ENCODE peak calls at places on chromosomes 7 and 10, in seven cellular contexts. M is IMR-90, Q is testis, T is body of pancreas, R is A549, V is stomach, F is suprapubic skin. P is an unnamed sample.
A peak's percentile ranks its signal among the peaks of the same experiment; 100 is the strongest.

GRCh38 chr10:23196915-23197314 is 4.8 kb downstream of the PTF1A start:
- DNase-seq in T (no peak), M (no peak), V (no peak), F (no peak), Q (no peak), R (no peak), P (no peak)

GRCh38 chr7:27117687-27118491 is 12.7 kb downstream of the HOXA4 start:
- DNase-seq in V (no peak), T (no peak), Q (no peak), F (no peak), R (peak; percentile 59), M (peak; percentile 97), P (no peak)

GRCh38 chr10:126926568-126926967 is 21.3 kb downstream of the DOCK1 start:
- DNase-seq in R (no peak), Q (no peak), F (no peak), M (no peak), T (no peak), V (no peak), P (no peak)

GRCh38 chr10:85926986-85927385 is 439.6 kb downstream of the GRID1 start:
- DNase-seq in Q (no peak), F (no peak), T (no peak), V (no peak), M (no peak), R (no peak), P (no peak)

GRCh38 chr7:114874170-114874569 is 47.7 kb upstream of the MDFIC start:
- DNase-seq in M (no peak), V (no peak), R (no peak), T (no peak), F (no peak), Q (no peak), P (no peak)

GRCh38 chr10:72682626-72683025 is 9.3 kb upstream of the MCU start:
- DNase-seq in Q (no peak), V (no peak), R (peak; percentile 46), F (no peak), M (no peak), T (no peak), P (no peak)

GRCh38 chr7:117724898-117725297 is 148.3 kb downstream of the CTTNBP2 start:
- DNase-seq in M (no peak), V (no peak), R (no peak), T (no peak), F (no peak), Q (no peak), P (no peak)

GRCh38 chr7:77199008-77199966 is at the start of gene FGL2:
- DNase-seq in F (peak; percentile 85), Q (peak; percentile 67), T (peak; percentile 63), M (peak; percentile 67), V (peak; percentile 42), R (no peak), P (peak; percentile 75)

GRCh38 chr10:129730272-129730992 is 233.6 kb downstream of the EBF3 start:
- DNase-seq in V (no peak), M (no peak), Q (no peak), T (no peak), R (no peak), F (no peak), P (no peak)

GRCh38 chr7:27745064-27745583 is 5.2 kb downstream of the TAX1BP1 start:
- DNase-seq in T (peak; percentile 50), V (no peak), M (peak; percentile 84), Q (peak; percentile 71), F (no peak), R (peak; percentile 90), P (no peak)

GRCh38 chr10:95335933-95336699 is 45.3 kb upstream of the PDLIM1 start:
- DNase-seq in T (no peak), R (no peak), V (no peak), M (no peak), Q (no peak), F (no peak), P (no peak)

GRCh38 chr10:130499541-130499940 is 363.4 kb downstream of the GLRX3 start:
- DNase-seq in Q (no peak), T (no peak), R (no peak), V (no peak), M (no peak), F (no peak), P (no peak)

GRCh38 chr7:69656890-69657289 is 58.6 kb downstream of the AUTS2 start:
- DNase-seq in Q (peak; percentile 26), V (no peak), T (no peak), M (no peak), R (no peak), F (peak; percentile 75), P (no peak)

GRCh38 chr7:1122832-1123501 is 35.1 kb downstream of the GPER1 start:
- DNase-seq in M (no peak), V (no peak), Q (no peak), T (no peak), R (no peak), F (peak; percentile 56), P (no peak)

GRCh38 chr7:128045766-128046165 is 14.5 kb upstream of the LRRC4 start:
- DNase-seq in R (no peak), T (no peak), V (no peak), F (no peak), Q (no peak), M (peak; percentile 53), P (no peak)

GRCh38 chr7:1920266-1920681 is 250.2 kb downstream of the ELFN1 start:
- DNase-seq in V (no peak), F (no peak), R (no peak), M (no peak), Q (no peak), T (peak; percentile 35), P (peak; percentile 26)

GRCh38 chr10:688621-689426 is 644 bp downstream of the DIP2C start:
- DNase-seq in V (peak; percentile 45), F (no peak), R (peak; percentile 45), T (peak; percentile 28), Q (peak; percentile 54), M (peak; percentile 37), P (peak; percentile 36)

GRCh38 chr7:48154792-48155413 is 16.4 kb upstream of the ABCA13 start:
- DNase-seq in T (peak; percentile 57), M (peak; percentile 57), F (no peak), V (no peak), R (peak; percentile 66), Q (peak; percentile 41), P (peak; percentile 74)

GRCh38 chr7:116209561-116210070 is 723 bp upstream of the TES start:
- DNase-seq in M (peak; percentile 22), T (no peak), F (no peak), Q (no peak), V (no peak), R (no peak), P (no peak)

GRCh38 chr10:19634163-19634562 is 182.1 kb upstream of the PLXDC2 start:
- DNase-seq in M (no peak), Q (no peak), V (no peak), R (no peak), T (no peak), F (no peak), P (no peak)

GRCh38 chr7:135204271-135204872 is 7.0 kb downstream of the WDR91 start:
- DNase-seq in M (peak; percentile 93), T (no peak), F (no peak), Q (no peak), R (no peak), V (no peak), P (no peak)

GRCh38 chr10:44860811-44861751 is 50.1 kb upstream of the TMEM72 start:
- DNase-seq in F (no peak), R (peak; percentile 36), T (peak; percentile 20), Q (no peak), V (peak; percentile 13), M (peak; percentile 86), P (no peak)

GRCh38 chr7:51350195-51350896 is 33.7 kb upstream of the COBL start:
- DNase-seq in T (peak; percentile 37), V (peak; percentile 75), R (peak; percentile 69), M (no peak), F (no peak), Q (no peak), P (peak; percentile 59)

GRCh38 chr10:96585726-96586418 is 940 bp downstream of the TM9SF3 start:
- DNase-seq in T (peak; percentile 35), Q (no peak), R (no peak), V (no peak), F (no peak), M (peak; percentile 7), P (peak; percentile 78)

GRCh38 chr10:96586419-96587254 is at the start of gene TM9SF3:
- DNase-seq in F (peak; percentile 94), T (peak; percentile 96), M (peak; percentile 83), R (peak; percentile 89), V (peak; percentile 95), Q (peak; percentile 94), P (peak; percentile 95)

GRCh38 chr10:96588060-96588554 is 1.3 kb upstream of the TM9SF3 start:
- DNase-seq in T (peak; percentile 28), Q (no peak), F (no peak), V (no peak), M (no peak), R (no peak), P (peak; percentile 35)

GRCh38 chr10:96587255-96588059 is 645 bp upstream of the TM9SF3 start:
- DNase-seq in Q (peak; percentile 61), V (peak; percentile 66), R (peak; percentile 72), T (peak; percentile 81), F (peak; percentile 90), M (peak; percentile 83), P (peak; percentile 70)

GRCh38 chr10:96588601-96589419 is 2.0 kb upstream of the TM9SF3 start:
- DNase-seq in V (no peak), F (no peak), M (peak; percentile 47), R (no peak), T (no peak), Q (no peak), P (no peak)
- TF ChIP-seq POLR2A in V (no peak), F (no peak), M (no peak), R (no peak), T (no peak), Q (no peak), P (no peak)

DNA sequence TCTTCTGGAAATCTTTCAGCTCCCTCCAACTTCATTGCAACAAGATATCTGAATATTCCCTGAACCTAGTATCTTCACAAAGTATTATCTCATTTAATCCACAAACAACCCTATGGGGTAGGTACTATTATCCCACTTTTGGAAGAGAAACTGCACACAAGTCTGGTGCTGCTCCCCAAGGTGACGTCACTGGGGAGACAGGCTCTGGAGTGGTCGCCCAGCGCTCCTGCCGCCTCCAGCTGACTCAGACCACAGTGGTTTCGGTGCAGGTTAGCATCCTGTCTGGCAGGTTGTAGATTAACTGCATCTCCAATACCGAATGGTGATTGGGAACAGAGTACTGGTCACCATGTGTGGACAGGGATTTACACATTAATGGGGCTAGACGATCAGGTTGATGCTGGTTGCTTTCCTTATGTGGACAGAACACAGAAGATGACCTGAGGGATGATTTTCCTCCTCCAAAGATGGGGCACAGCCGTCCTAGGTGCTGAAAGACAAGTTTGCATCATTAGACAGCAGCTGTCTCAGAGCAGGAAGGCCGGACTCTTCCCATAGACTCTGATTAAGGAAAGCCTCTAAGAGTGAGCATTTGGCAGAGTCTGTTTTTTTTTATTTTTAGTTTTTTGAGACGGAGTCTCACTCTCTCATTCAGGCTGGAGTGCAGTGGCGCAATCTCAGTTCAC is 128.6 kb downstream of the TRRAP start:
- DNase-seq in R (no peak), Q (peak; percentile 10), V (no peak), T (no peak), M (no peak), F (peak; percentile 14), P (no peak)
- TF ChIP-seq POLR2A in R (no peak), Q (no peak), V (no peak), T (no peak), M (no peak), F (no peak), P (no peak)

GRCh38 chr10:119103687-119104652 is at the start of gene DENND10:
- DNase-seq in M (peak; percentile 72), T (peak; percentile 75), F (peak; percentile 90), Q (peak; percentile 91), V (peak; percentile 85), R (peak; percentile 86), P (peak; percentile 87)
- TF ChIP-seq POLR2A in M (peak; percentile 78), T (peak; percentile 84), F (peak; percentile 41), Q (peak; percentile 28), V (no peak), R (peak; percentile 98), P (peak; percentile 88)

GRCh38 chr7:101940151-101940550 is 122.7 kb downstream of the CUX1 start:
- DNase-seq in Q (no peak), T (no peak), R (no peak), M (no peak), V (no peak), F (no peak), P (no peak)
- TF ChIP-seq POLR2A in Q (no peak), T (no peak), R (no peak), M (no peak), V (no peak), F (no peak), P (no peak)

P was measured in transverse colon.